ENCODE peak calls at places on chromosomes 4 and X, in six cellular contexts. Z, O, X, J, C and A are unnamed samples.

GRCh38 chrX:77451041-77451440 is 3.9 kb downstream of the FGF16 start:
- DNase-seq in Z (peak), O (no peak), X (peak), J (no peak), C (peak), A (peak)

GRCh38 chr4:139875456-139875855 is 209.8 kb downstream of the MGST2 start:
- DNase-seq in Z (no peak), O (no peak), X (no peak), J (no peak), C (no peak), A (no peak)

GRCh38 chr4:2289955-2290333 is 28.0 kb upstream of the MXD4 start:
- DNase-seq in Z (no peak), O (no peak), X (no peak), J (no peak), C (no peak), A (no peak)

GRCh38 chrX:154380787-154381186 is 1.7 kb downstream of the EMD start:
- DNase-seq in Z (no peak), O (no peak), X (no peak), J (no peak), C (no peak), A (no peak)

GRCh38 chr4:186829740-186830449 is 106.2 kb upstream of the FAT1 start:
- DNase-seq in Z (peak), O (no peak), X (peak), J (peak), C (peak), A (peak)

GRCh38 chr4:57098945-57099344 is 11.2 kb downstream of the IGFBP7 start:
- DNase-seq in Z (no peak), O (no peak), X (peak), J (no peak), C (no peak), A (no peak)

GRCh38 chr4:186810613-186811150 is 87.0 kb upstream of the FAT1 start:
- DNase-seq in Z (no peak), O (no peak), X (no peak), J (no peak), C (no peak), A (no peak)

GRCh38 chrX:20143539-20143938 is 1.9 kb upstream of the EIF1AX start:
- DNase-seq in Z (no peak), O (no peak), X (no peak), J (peak), C (no peak), A (no peak)

GRCh38 chr4:159292137-159292896 is 189.4 kb downstream of the RAPGEF2 start:
- DNase-seq in Z (no peak), O (no peak), X (no peak), J (no peak), C (no peak), A (no peak)

GRCh38 chrX:110045421-110045820 is 42.5 kb downstream of the TMEM164 start:
- DNase-seq in Z (no peak), O (no peak), X (no peak), J (no peak), C (no peak), A (no peak)

GRCh38 chrX:110046971-110047370 is 44.1 kb downstream of the TMEM164 start:
- DNase-seq in Z (no peak), O (no peak), X (no peak), J (no peak), C (no peak), A (no peak)

GRCh38 chrX:110049096-110049495 is 46.2 kb downstream of the TMEM164 start:
- DNase-seq in Z (no peak), O (no peak), X (no peak), J (no peak), C (no peak), A (peak)

GRCh38 chrX:110044531-110045249 is 41.8 kb downstream of the TMEM164 start:
- DNase-seq in Z (no peak), O (no peak), X (no peak), J (no peak), C (no peak), A (no peak)

GRCh38 chrX:110045988-110046387 is 43.1 kb downstream of the TMEM164 start:
- DNase-seq in Z (no peak), O (no peak), X (no peak), J (peak), C (peak), A (no peak)
- TF ChIP-seq CTCF in Z (peak), O (no peak), X (no peak), J (peak), C (peak), A (no peak)

DNA sequence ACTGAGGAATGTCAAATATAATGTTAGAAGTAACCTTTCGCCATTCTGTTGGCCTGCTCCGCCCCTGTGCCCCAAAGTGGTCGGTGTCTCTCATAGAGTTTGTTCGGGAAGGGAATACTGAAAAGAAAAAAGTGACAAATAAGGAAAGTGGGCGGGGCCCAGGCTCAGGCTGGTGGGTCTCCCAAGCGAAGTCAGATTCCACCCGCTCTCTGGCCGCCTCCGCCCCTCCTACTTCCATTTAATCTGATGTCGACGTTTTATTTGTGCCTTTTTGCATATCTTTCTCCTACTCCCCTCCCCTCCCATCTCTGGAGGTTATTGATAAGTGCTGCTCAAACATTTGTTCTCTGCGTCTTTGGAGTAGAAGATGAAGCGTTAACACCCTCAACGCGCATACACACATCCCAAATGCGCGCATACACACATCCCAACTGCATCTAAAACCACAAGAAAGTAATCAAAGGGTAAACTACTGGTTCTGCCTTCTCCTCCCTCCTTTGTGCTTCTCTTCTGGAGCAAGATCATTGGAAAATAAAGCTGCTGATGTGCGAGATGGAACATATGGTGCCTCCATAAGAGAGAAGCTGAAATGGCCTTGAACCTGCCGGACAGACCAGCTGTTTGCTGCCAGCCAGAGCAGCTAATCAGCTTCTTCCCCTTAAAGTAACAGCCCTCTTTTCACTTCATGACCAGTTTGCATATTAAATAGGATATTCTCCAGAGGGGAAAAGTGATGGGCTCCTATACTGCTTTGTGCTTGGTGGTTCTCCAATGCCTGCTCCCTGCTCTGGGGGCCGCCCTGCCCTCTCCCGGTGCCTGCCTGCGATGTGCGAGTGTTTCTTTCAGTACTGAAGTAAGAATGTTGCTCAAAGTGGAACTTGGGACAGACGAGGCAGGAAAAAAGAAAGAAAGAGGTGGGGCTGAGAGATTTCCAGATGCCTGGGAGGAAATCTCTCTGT is 3.1 kb downstream of the MAMLD1 start:
- DNase-seq in Z (no peak), O (no peak), X (peak), J (peak), C (peak), A (peak)
- TF ChIP-seq CTCF in Z (no peak), O (no peak), X (peak), J (peak), C (peak), A (no peak)

DNA sequence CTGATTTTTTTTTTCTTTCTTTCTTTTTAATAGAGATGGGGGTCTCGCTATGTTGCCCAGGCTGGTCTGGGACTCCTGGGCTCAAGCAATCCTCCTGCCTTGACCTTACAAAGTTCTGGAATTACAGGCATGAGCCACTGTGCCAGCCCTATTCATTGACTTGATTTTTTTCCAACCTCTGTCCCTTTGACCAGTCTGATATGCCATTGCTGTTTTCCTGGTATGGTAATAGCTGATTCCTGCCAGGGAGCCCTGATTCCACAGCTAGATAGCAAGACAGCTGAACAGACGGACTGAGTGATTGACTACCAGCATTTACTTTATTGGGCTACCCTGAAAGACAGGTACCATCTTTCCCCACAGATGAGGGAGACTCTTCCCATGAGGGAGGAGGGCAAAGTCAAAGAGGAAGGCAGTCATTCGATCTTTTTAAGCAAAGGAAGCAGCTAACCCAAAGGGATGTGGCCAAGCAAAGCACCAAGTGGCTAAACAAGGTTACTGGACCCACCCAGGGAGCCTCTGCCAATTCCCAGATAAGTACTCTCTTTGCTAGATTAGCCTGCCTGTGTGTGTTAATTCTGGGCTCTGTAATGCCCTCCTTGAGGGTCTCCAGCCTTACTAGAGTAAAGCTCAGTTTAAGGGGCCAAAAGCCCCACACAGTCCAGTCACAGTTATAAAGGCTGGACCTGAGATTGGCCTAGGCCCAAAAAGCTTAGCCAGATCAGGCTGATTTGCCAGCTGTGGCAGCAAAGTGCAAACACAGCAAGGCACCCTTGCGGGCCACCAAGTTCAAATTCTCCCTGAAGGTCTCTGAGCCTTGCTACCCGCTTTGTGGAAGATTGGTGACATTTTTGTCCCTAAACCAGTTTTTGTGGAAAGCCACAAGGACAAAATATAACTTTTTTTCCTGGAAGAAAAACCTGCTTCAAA is 192.4 kb upstream of the GPC4 start:
- DNase-seq in Z (no peak), O (peak), X (no peak), J (no peak), C (no peak), A (no peak)
- TF ChIP-seq CTCF in Z (no peak), O (no peak), X (no peak), J (no peak), C (no peak), A (no peak)

DNA sequence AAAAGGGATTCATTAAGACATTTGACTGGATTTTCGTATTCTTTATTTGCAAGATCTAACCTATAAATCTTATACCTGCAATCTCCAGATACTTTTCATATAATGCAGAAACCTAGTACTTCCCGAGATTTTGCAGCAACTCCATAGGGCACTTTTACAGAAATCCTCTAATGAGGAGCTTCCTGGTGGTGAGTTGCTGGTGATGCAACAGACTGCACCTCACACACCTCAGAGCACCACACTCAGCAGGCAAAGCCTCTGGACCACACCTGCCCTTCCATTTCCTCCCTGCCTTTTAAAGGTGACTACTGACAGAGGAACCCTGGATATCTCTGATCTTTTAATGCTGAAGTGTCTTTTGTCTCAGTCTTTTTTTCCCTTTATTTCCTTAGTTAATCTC is 289.4 kb downstream of the TRAM1L1 start:
- DNase-seq in Z (no peak), O (no peak), X (no peak), J (no peak), C (no peak), A (peak)
- TF ChIP-seq CTCF in Z (no peak), O (no peak), X (no peak), J (no peak), C (no peak), A (no peak)

GRCh38 chr4:101347557-101348366 is 436 bp upstream of the PPP3CA start:
- DNase-seq in Z (peak), O (peak), X (peak), J (peak), C (peak), A (peak)
- TF ChIP-seq CTCF in Z (peak), O (no peak), X (peak), J (no peak), C (no peak), A (no peak)